ENCODE peak calls at places on chromosomes 1 and 21, in ten cellular contexts. H is naive thymus-derived CD4-positive, alpha-beta T cell; P is activated T-cell treated with anti-CD3 and anti-CD28 coated beads, Interleukin-2, amount 50 U/mL, for 1 hour; F is MCF 10A; C is stimulated activated CD4-positive, alpha-beta T cell treated with anti-CD3 and anti-CD28 coated beads, TNF-alpha, amount 100 ng/mL, for 1 hour; G is Daoy; J is KBM-7; Z is HT-29; X is OCI-LY7; N is KG1. T is an unnamed sample.

GRCh38 chr1:20974069-20974468 is 187.0 kb upstream of the HP1BP3 start:
- DNase-seq in H (no peak), P (no peak), F (no peak), C (no peak), G (no peak), J (no peak), Z (no peak), X (no peak), N (no peak), T (no peak)

GRCh38 chr1:23854568-23854967 is 13.5 kb downstream of the FUCA1 start:
- DNase-seq in H (no peak), P (no peak), F (peak; percentile 29), C (no peak), G (peak; percentile 7), J (peak; percentile 40), Z (peak; percentile 31), X (peak; percentile 54), N (no peak), T (no peak)

GRCh38 chr21:42120056-42120903 is 49.2 kb downstream of the UMODL1 start:
- DNase-seq in H (no peak), P (no peak), F (peak; percentile 61), C (no peak), G (no peak), J (no peak), Z (peak; percentile 65), X (peak; percentile 95), N (no peak), T (peak; percentile 82)

GRCh38 chr1:23084880-23085279 is 65.6 kb downstream of the KDM1A start:
- DNase-seq in H (no peak), P (no peak), F (no peak), C (no peak), G (no peak), J (no peak), Z (no peak), X (no peak), N (no peak), T (no peak)

GRCh38 chr1:12001249-12001917 is 17.9 kb upstream of the MIIP start:
- DNase-seq in H (no peak), P (peak; percentile 28), F (peak; percentile 61), C (no peak), G (peak; percentile 33), J (peak; percentile 68), Z (no peak), X (peak; percentile 68), N (peak; percentile 6), T (peak; percentile 70)

GRCh38 chr1:230715510-230715909 is 1.6 kb upstream of the AGT start:
- DNase-seq in H (no peak), P (no peak), F (no peak), C (no peak), G (no peak), J (no peak), Z (peak; percentile 29), X (no peak), N (no peak), T (no peak)

GRCh38 chr1:204962742-204963632 is 80.0 kb upstream of the CNTN2 start:
- DNase-seq in H (no peak), P (no peak), F (no peak), C (no peak), G (no peak), J (no peak), Z (no peak), X (peak; percentile 70), N (no peak), T (no peak)

GRCh38 chr1:228691926-228692325 is 43.4 kb upstream of the RHOU start:
- DNase-seq in H (peak; percentile 55), P (no peak), F (peak; percentile 84), C (no peak), G (peak; percentile 44), J (peak; percentile 35), Z (peak; percentile 85), X (peak; percentile 38), N (no peak), T (peak; percentile 78)

GRCh38 chr1:177780096-177780700 is 189.7 kb downstream of the SEC16B start:
- DNase-seq in H (no peak), P (no peak), F (peak; percentile 70), C (no peak), G (peak; percentile 13), J (peak; percentile 17), Z (peak; percentile 53), X (peak; percentile 16), N (no peak), T (peak; percentile 55)

GRCh38 chr1:150152772-150153461 is 3.2 kb downstream of the PLEKHO1 start:
- DNase-seq in H (no peak), P (no peak), F (peak; percentile 34), C (no peak), G (peak; percentile 75), J (no peak), Z (no peak), X (no peak), N (no peak), T (no peak)

GRCh38 chr1:179091691-179092165 is 9.9 kb downstream of the TOR3A start:
- DNase-seq in H (no peak), P (no peak), F (peak; percentile 98), C (no peak), G (no peak), J (no peak), Z (no peak), X (no peak), N (no peak), T (no peak)

GRCh38 chr1:64663654-64664053 is 81.2 kb upstream of the RAVER2 start:
- DNase-seq in H (no peak), P (no peak), F (peak; percentile 14), C (no peak), G (peak; percentile 15), J (peak; percentile 14), Z (no peak), X (peak; percentile 10), N (no peak), T (peak; percentile 20)

GRCh38 chr1:9665193-9665592 is 13.7 kb downstream of the PIK3CD start:
- DNase-seq in H (no peak), P (no peak), F (no peak), C (no peak), G (no peak), J (no peak), Z (no peak), X (no peak), N (no peak), T (no peak)

GRCh38 chr1:226690460-226690982 is 48.6 kb downstream of the ITPKB start:
- DNase-seq in H (peak; percentile 89), P (peak; percentile 62), F (peak; percentile 35), C (no peak), G (no peak), J (no peak), Z (no peak), X (no peak), N (no peak), T (no peak)